ENCODE peak calls at places on chromosomes 7 and 10, in seven cellular contexts. D is T-helper 1 cell, W is lower lobe of right lung, F is HEK293T, Z is neural crest cell, X is HCEC 1CT, J is T-helper 9 cell. R is an unnamed sample.

GRCh38 chr10:112201334-112201733 is 17.8 kb upstream of the GPAM start:
- DNase-seq in X (no peak), W (no peak), D (no peak), Z (no peak), F (no peak), J (no peak), R (no peak)

GRCh38 chr7:55427800-55428199 is 62.7 kb downstream of the LANCL2 start:
- DNase-seq in W (no peak), X (no peak), Z (no peak), J (no peak), D (no peak), F (no peak), R (no peak)

GRCh38 chr10:103849880-103850571 is 5.3 kb downstream of the SH3PXD2A start:
- DNase-seq in F (no peak), Z (no peak), W (no peak), J (no peak), D (no peak), X (peak), R (no peak)

GRCh38 chr10:69515699-69516547 is 57.3 kb downstream of the NEUROG3 start:
- DNase-seq in J (peak), F (peak), Z (peak), X (peak), W (peak), D (peak), R (peak)

GRCh38 chr7:83732305-83732704 is 83.4 kb upstream of the SEMA3E start:
- DNase-seq in F (no peak), J (no peak), X (no peak), Z (no peak), W (no peak), D (no peak), R (no peak)

GRCh38 chr10:101639141-101639900 is 51.2 kb downstream of the DPCD start:
- DNase-seq in J (no peak), F (no peak), W (no peak), D (no peak), X (no peak), Z (no peak), R (no peak)

GRCh38 chr7:117808273-117808868 is 64.9 kb downstream of the CTTNBP2 start:
- DNase-seq in Z (no peak), D (no peak), X (peak), J (no peak), F (no peak), W (no peak), R (no peak)

GRCh38 chr7:74032191-74032490 is 4.2 kb downstream of the ELN start:
- DNase-seq in Z (no peak), X (peak), D (no peak), W (no peak), J (no peak), F (no peak), R (no peak)

GRCh38 chr7:139730746-139731612 is 46.8 kb downstream of the HIPK2 start:
- DNase-seq in Z (no peak), W (peak), J (no peak), D (no peak), X (no peak), F (no peak), R (no peak)

GRCh38 chr7:32891800-32892520 is 400 bp upstream of the KBTBD2 start:
- DNase-seq in X (peak), W (peak), D (peak), F (peak), Z (peak), J (peak), R (peak)

GRCh38 chr10:17344206-17344605 is 110.2 kb downstream of the ST8SIA6 start:
- DNase-seq in D (no peak), F (no peak), X (no peak), W (no peak), Z (no peak), J (no peak), R (no peak)

R was measured in HuH-7.5.